ENCODE peak calls at places on chromosomes 3 and 15, in seven cellular contexts. C is endothelial cell of umbilical vein, R is stomach, E is breast epithelium, T is Panc1, X is GM12878, B is prostate gland. L is an unnamed sample. For H3K4me1, the result is how much of the 10 kb centered on the place peaks cover.

GRCh38 chr3:44993471-44994205 is 17.6 kb downstream of the EXOSC7 start:
- DNase-seq in X (no peak), E (no peak), T (no peak), R (no peak), C (no peak), B (no peak), L (peak)

GRCh38 chr3:11455977-11456376 is 183.8 kb downstream of the ATG7 start:
- DNase-seq in B (no peak), X (no peak), E (no peak), T (no peak), C (peak), R (no peak), L (no peak)

GRCh38 chr3:6989608-6990291 is 128.8 kb downstream of the GRM7 start:
- DNase-seq in R (no peak), E (no peak), T (no peak), C (no peak), X (no peak), B (no peak), L (no peak)

GRCh38 chr3:177613901-177614300 is 416.6 kb upstream of the TBL1XR1 start:
- DNase-seq in C (no peak), B (no peak), E (no peak), T (no peak), X (no peak), R (no peak), L (no peak)

GRCh38 chr3:88188436-88188835 is 38.7 kb downstream of the C3orf38 start:
- DNase-seq in T (no peak), X (no peak), R (no peak), C (no peak), B (no peak), E (no peak), L (no peak)

GRCh38 chr15:74809951-74810350 is 2.7 kb upstream of the LMAN1L start:
- DNase-seq in T (no peak), X (no peak), C (no peak), R (no peak), B (no peak), E (no peak), L (no peak)

GRCh38 chr15:72786244-72786641 is 2.7 kb upstream of the ADPGK start:
- DNase-seq in C (no peak), X (no peak), E (no peak), T (no peak), R (no peak), B (no peak), L (no peak)

GRCh38 chr3:69178838-69179739 is 56.7 kb upstream of the LMOD3 start:
- DNase-seq in X (no peak), R (no peak), B (no peak), T (no peak), C (peak), E (no peak), L (no peak)

GRCh38 chr3:188049890-188050530 is 103.9 kb upstream of the LPP start:
- DNase-seq in T (no peak), E (no peak), R (no peak), B (no peak), C (no peak), X (no peak), L (no peak)

GRCh38 chr3:181711325-181712135 is at the start of gene SOX2:
- DNase-seq in X (no peak), R (peak), C (peak), E (no peak), T (no peak), B (peak), L (peak)

GRCh38 chr15:95957854-95958253 is 372.6 kb upstream of the NR2F2 start:
- DNase-seq in T (no peak), R (no peak), X (no peak), E (no peak), C (no peak), B (no peak), L (no peak)

GRCh38 chr15:40782609-40783227 is 12.9 kb downstream of the C15orf62 start:
- DNase-seq in C (peak), T (peak), B (peak), R (peak), E (peak), X (no peak), L (no peak)

GRCh38 chr15:20340331-20340811 is 201.2 kb downstream of the GOLGA6L6 start:
- DNase-seq in B (peak), E (peak), X (no peak), C (peak), R (peak), T (no peak), L (peak)

GRCh38 chr3:36900474-36901443 is 44.1 kb downstream of the TRANK1 start:
- DNase-seq in X (no peak), C (no peak), T (no peak), R (no peak), B (no peak), E (no peak), L (no peak)

GRCh38 chr3:42668793-42669217 is 15.3 kb downstream of the ZBTB47 start:
- DNase-seq in X (no peak), T (no peak), R (no peak), C (no peak), E (no peak), B (no peak), L (peak)

GRCh38 chr3:149765762-149766334 is 13.6 kb upstream of the COMMD2 start:
- DNase-seq in E (no peak), B (no peak), X (no peak), R (no peak), T (no peak), C (peak), L (no peak)

GRCh38 chr15:31278544-31279220 is 48.0 kb upstream of the KLF13 start:
- DNase-seq in B (peak), T (no peak), X (no peak), E (peak), R (peak), C (no peak), L (peak)

GRCh38 chr15:50418041-50418583 is 6.1 kb upstream of the USP8 start:
- DNase-seq in E (no peak), T (no peak), R (no peak), C (no peak), B (no peak), X (no peak), L (no peak)

GRCh38 chr15:88144921-88145320 is 111.6 kb downstream of the NTRK3 start:
- DNase-seq in T (no peak), B (no peak), C (no peak), E (no peak), R (no peak), X (no peak), L (no peak)

GRCh38 chr3:82376883-82377282 is 615.4 kb upstream of the GBE1 start:
- DNase-seq in X (no peak), R (no peak), T (no peak), E (no peak), C (no peak), B (no peak), L (no peak)

GRCh38 chr3:42183991-42184621 is 81.9 kb downstream of the CCK start:
- DNase-seq in C (peak), R (no peak), B (no peak), E (no peak), X (no peak), T (no peak), L (no peak)

GRCh38 chr3:41681479-41681878 is 280.4 kb downstream of the ULK4 start:
- DNase-seq in T (no peak), E (no peak), B (no peak), R (no peak), X (no peak), C (no peak), L (no peak)

GRCh38 chr3:72322264-72322976 is 525.8 kb downstream of the SHQ1 start:
- DNase-seq in T (no peak), C (no peak), B (no peak), X (no peak), R (no peak), E (no peak), L (no peak)

GRCh38 chr3:153315781-153316180 is 153.8 kb downstream of the RAP2B start:
- DNase-seq in R (no peak), T (no peak), C (no peak), X (no peak), B (no peak), E (no peak), L (no peak)

GRCh38 chr3:84836961-84837360 is 121.8 kb upstream of the CADM2 start:
- DNase-seq in E (peak), C (no peak), R (peak), B (no peak), T (no peak), X (no peak), L (no peak)

GRCh38 chr3:107514453-107514852 is 8.3 kb upstream of the BBX start:
- DNase-seq in X (no peak), R (no peak), T (no peak), B (no peak), C (no peak), E (no peak), L (no peak)

GRCh38 chr3:41710646-41711388 is 251.1 kb downstream of the ULK4 start:
- DNase-seq in R (no peak), T (no peak), E (no peak), C (peak), B (no peak), X (no peak), L (no peak)

GRCh38 chr3:183883291-183884096 is 1.2 kb downstream of the PARL start:
- DNase-seq in R (no peak), E (no peak), X (no peak), C (peak), T (no peak), B (no peak), L (no peak)

GRCh38 chr15:72200395-72201237 is 3.0 kb upstream of the GRAMD2A start:
- DNase-seq in R (no peak), X (no peak), B (no peak), E (no peak), C (no peak), T (no peak), L (no peak)

GRCh38 chr15:100919481-100920405 is 586 bp downstream of the LRRK1 start:
- DNase-seq in X (no peak), C (peak), R (no peak), T (no peak), E (no peak), B (no peak), L (no peak)
- H3K4me1 ChIP-seq in X (under half), C (under half), R (under half), T (under half), E (under half), B (under half), L (under half)

GRCh38 chr3:115518100-115518852 is 105.0 kb upstream of the GAP43 start:
- DNase-seq in E (no peak), C (peak), B (no peak), R (no peak), X (no peak), T (peak), L (no peak)
- TF ChIP-seq POLR2AphosphoS5 in E (no peak), C (peak), B (no peak), R (no peak), X (no peak), T (no peak), L (no peak)

DNA sequence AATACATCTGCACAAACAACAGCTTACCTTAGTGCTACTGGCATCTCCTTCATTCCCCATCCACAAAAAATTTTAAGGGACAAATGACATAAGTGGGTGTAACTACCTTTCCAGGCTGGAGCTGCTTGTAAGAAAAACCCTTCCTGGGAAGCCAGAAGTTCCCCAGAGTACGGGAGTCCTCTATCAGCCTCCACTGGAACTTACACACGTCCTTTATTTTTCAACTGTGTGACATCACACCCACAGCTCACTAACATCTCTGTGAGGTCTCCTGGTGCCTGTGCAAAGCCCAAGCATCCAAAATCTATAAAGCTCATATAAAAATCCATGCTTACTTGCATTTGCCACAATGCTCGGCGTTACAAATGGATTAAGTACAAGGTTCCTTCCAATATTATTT is 27.6 kb downstream of the LRIG1 start:
- DNase-seq in R (no peak), B (no peak), E (no peak), T (no peak), C (peak), X (no peak), L (no peak)
- H3K4me3 ChIP-seq in R (peak), B (no peak), E (no peak), T (no peak), C (no peak), X (peak), L (peak)

GRCh38 chr3:119304201-119304713 is 10.1 kb downstream of the ARHGAP31 start:
- DNase-seq in X (no peak), B (no peak), E (no peak), R (no peak), T (no peak), C (no peak), L (no peak)

GRCh38 chr3:119301662-119302061 is 7.5 kb downstream of the ARHGAP31 start:
- DNase-seq in E (no peak), X (no peak), B (no peak), R (no peak), T (no peak), C (no peak), L (no peak)

GRCh38 chr3:119305271-119305670 is 11.1 kb downstream of the ARHGAP31 start:
- DNase-seq in T (no peak), R (no peak), E (no peak), B (no peak), X (no peak), C (peak), L (no peak)

GRCh38 chr3:119301001-119301400 is 6.8 kb downstream of the ARHGAP31 start:
- DNase-seq in X (no peak), E (no peak), R (no peak), C (no peak), B (no peak), T (no peak), L (no peak)

DNA sequence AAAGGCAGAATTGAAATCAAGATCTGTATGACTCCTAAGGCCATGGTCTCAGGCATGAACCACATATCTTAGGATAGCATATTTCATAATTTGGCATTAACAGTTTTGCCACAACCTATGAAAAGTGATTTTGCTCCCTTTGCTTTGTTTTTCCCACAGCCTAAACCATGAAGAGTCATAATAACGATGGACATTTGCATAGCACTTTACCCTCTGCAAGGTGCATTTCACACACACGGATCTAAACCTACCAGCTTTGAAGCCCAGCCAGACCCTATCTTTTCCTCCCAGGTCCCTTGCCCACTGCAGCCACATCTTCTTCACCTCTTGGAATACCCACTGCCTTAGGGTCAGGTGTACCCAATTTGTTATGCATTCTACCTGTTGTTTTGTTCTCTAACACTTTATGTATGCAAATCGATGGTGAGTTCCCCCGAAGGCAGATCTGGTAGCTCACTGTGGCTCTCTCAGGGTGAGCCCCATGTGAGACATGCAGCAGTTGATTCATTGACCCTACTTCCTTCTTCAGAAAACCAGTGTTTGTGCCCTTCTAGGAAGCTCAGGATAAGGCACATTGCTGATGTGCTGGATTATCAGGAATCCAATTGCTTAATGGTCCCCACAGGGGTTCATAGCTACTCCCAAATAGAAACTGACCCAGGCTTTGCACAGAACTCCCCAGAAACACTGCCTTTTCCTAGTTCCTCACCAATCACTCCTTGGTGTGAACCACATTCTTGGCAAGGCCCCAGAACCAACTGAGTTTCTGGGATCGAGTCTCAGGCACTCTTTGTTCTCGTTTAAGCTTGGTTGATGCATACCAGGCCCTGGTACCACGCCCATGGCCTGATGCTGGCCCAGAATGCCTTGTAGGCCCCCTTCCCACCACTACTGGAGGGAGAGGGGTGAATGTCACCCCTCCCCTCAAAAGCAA is 8.8 kb downstream of the ARHGAP31 start:
- DNase-seq in C (no peak), T (no peak), B (no peak), X (no peak), R (no peak), E (no peak), L (no peak)
- H3K4me1 ChIP-seq in C (under half), T (under half), B (under half), X (under half), R (under half), E (under half), L (under half)

DNA sequence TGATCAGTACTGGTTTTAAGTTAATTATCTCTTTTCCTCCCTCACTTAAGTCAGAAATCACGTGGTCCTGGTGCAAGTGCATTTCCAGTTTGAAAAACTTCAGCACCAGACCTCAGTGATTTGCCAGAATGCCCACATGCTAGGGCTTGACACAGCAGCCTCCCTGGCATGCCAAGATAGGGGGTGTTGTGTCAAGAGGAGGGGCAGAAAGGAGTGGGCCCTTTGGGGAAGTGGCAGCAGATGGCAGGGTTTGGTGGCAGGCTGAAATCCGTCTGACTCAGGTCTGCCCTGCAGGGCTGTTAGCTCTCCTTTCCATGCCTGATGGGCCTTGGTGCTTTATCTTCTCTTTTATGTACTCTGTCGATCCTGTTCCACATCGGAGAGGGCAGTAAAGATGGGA is 23.4 kb downstream of the PXK start:
- DNase-seq in T (no peak), R (no peak), B (no peak), X (no peak), E (no peak), C (no peak), L (no peak)
- TF ChIP-seq POLR2AphosphoS5 in T (no peak), R (no peak), B (no peak), X (no peak), E (no peak), C (no peak), L (no peak)

DNA sequence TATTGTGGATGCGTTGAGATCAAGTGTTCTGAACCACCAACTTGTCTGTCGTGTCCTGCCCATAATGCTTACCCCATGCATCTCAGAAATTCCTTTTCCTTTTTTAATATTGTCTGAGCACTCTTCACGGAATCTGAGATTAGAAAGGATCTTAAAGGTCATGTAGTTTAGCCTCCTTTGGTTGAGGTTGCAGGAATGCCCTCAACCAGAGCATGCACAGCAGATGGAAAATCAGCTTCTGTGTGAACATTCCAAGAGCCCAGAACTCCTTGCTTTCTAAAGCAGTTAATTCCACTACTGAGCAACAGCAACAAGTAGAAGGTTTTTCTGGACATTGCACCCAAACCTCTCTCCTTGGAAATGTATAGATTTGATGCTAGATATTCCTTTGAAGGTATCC is 153.7 kb downstream of the TPRG1 start:
- DNase-seq in C (no peak), R (no peak), X (no peak), E (no peak), B (no peak), T (no peak), L (no peak)
- H3K4me3 ChIP-seq in C (no peak), R (no peak), X (no peak), E (no peak), B (no peak), T (no peak), L (no peak)

GRCh38 chr3:24482306-24482705 is 12.3 kb downstream of the THRB start:
- DNase-seq in E (no peak), B (no peak), R (no peak), X (no peak), C (no peak), T (no peak), L (no peak)

GRCh38 chr3:24479816-24480215 is 14.8 kb downstream of the THRB start:
- DNase-seq in T (no peak), R (no peak), E (no peak), C (no peak), B (no peak), X (no peak), L (no peak)

GRCh38 chr3:24480497-24480896 is 14.2 kb downstream of the THRB start:
- DNase-seq in R (no peak), B (no peak), C (no peak), X (no peak), E (no peak), T (no peak), L (no peak)

GRCh38 chr3:24483873-24484272 is 10.8 kb downstream of the THRB start:
- DNase-seq in B (no peak), T (no peak), R (no peak), X (no peak), E (no peak), C (no peak), L (no peak)

GRCh38 chr3:24481193-24481592 is 13.5 kb downstream of the THRB start:
- DNase-seq in R (no peak), T (no peak), E (no peak), B (no peak), C (no peak), X (no peak), L (no peak)
- H3K4me1 ChIP-seq in R (under half), T (under half), E (under half), B (under half), C (under half), X (under half), L (under half)

GRCh38 chr15:45634442-45635190 is at the start of gene SQOR:
- DNase-seq in C (peak), T (no peak), B (peak), E (peak), R (peak), X (peak), L (peak)
- TF ChIP-seq POLR2AphosphoS5 in C (peak), T (peak), B (peak), E (peak), R (no peak), X (peak), L (peak)

L was measured in sigmoid colon.